ENCODE peak calls at places on chromosomes 7 and 10, in seven cellular contexts. J is adrenal gland, Q is neural progenitor cell, X is mesendoderm, T is AG04450, A is lower lobe of right lung, Z is PC-3. O is an unnamed sample.

GRCh38 chr10:29480281-29480954 is 154.4 kb downstream of the SVIL start:
- DNase-seq in Z (no peak), X (no peak), T (no peak), A (no peak), Q (no peak), J (no peak), O (no peak)

GRCh38 chr10:26474062-26474461 is 35.9 kb downstream of the APBB1IP start:
- DNase-seq in T (no peak), X (no peak), Q (no peak), Z (no peak), J (no peak), A (no peak), O (no peak)

GRCh38 chr10:110840225-110840922 is 31.4 kb upstream of the PDCD4 start:
- DNase-seq in J (no peak), X (no peak), Z (peak), Q (no peak), A (peak), T (no peak), O (no peak)

GRCh38 chr7:12709731-12710502 is 22.5 kb downstream of the ARL4A start:
- DNase-seq in T (no peak), Z (peak), X (no peak), Q (no peak), A (no peak), J (no peak), O (no peak)

GRCh38 chr10:28970231-28970630 is 292.9 kb downstream of the BAMBI start:
- DNase-seq in Q (no peak), A (no peak), T (no peak), J (no peak), X (no peak), Z (no peak), O (no peak)

GRCh38 chr10:70596110-70596798 is 6.3 kb downstream of the PRF1 start:
- DNase-seq in J (no peak), A (no peak), X (no peak), Z (no peak), T (no peak), Q (no peak), O (no peak)

GRCh38 chr10:93063217-93063976 is 2.8 kb downstream of the CYP26C1 start:
- DNase-seq in A (no peak), Q (no peak), J (no peak), Z (no peak), X (no peak), T (no peak), O (no peak)

GRCh38 chr7:55107946-55108345 is 89.1 kb downstream of the EGFR start:
- DNase-seq in T (no peak), A (no peak), J (peak), Q (no peak), X (no peak), Z (peak), O (no peak)

GRCh38 chr10:44822993-44823392 is 88.1 kb upstream of the TMEM72 start:
- DNase-seq in Z (no peak), X (no peak), J (no peak), A (no peak), Q (no peak), T (no peak), O (no peak)

GRCh38 chr10:129790710-129791446 is 173.2 kb downstream of the EBF3 start:
- DNase-seq in T (no peak), J (no peak), X (no peak), A (no peak), Q (no peak), Z (no peak), O (no peak)

GRCh38 chr10:131142446-131143380 is 168.8 kb downstream of the TCERG1L start:
- DNase-seq in J (no peak), Z (no peak), A (no peak), Q (no peak), T (no peak), X (peak), O (no peak)

GRCh38 chr10:789831-790701 is 100.6 kb upstream of the DIP2C start:
- DNase-seq in A (peak), Z (no peak), Q (peak), X (no peak), J (no peak), T (no peak), O (no peak)

GRCh38 chr7:148720472-148720871 is 21.8 kb downstream of the CUL1 start:
- DNase-seq in T (no peak), A (no peak), Q (no peak), X (no peak), J (no peak), Z (no peak), O (no peak)

GRCh38 chr7:101608772-101609713 is 20.1 kb downstream of the MYL10 start:
- DNase-seq in Z (peak), Q (no peak), T (no peak), X (peak), A (peak), J (no peak), O (no peak)

GRCh38 chr10:1400129-1400865 is 337.0 kb downstream of the ADARB2 start:
- DNase-seq in A (no peak), Z (no peak), Q (no peak), X (no peak), J (no peak), T (no peak), O (no peak)

GRCh38 chr7:88357295-88357694 is 50.6 kb upstream of the STEAP4 start:
- DNase-seq in Z (peak), Q (no peak), A (peak), X (peak), T (no peak), J (peak), O (no peak)

GRCh38 chr10:94351089-94351488 is 11.7 kb downstream of the NOC3L start:
- DNase-seq in Q (no peak), X (no peak), T (no peak), A (no peak), Z (no peak), J (no peak), O (no peak)

GRCh38 chr7:152341039-152341913 is 94.5 kb downstream of the KMT2C start:
- DNase-seq in J (peak), Z (peak), Q (peak), A (no peak), T (peak), X (peak), O (no peak)

GRCh38 chr10:70435241-70436085 is 6.0 kb downstream of the NODAL start:
- DNase-seq in A (no peak), X (no peak), J (no peak), T (no peak), Z (no peak), Q (no peak), O (no peak)

DNA sequence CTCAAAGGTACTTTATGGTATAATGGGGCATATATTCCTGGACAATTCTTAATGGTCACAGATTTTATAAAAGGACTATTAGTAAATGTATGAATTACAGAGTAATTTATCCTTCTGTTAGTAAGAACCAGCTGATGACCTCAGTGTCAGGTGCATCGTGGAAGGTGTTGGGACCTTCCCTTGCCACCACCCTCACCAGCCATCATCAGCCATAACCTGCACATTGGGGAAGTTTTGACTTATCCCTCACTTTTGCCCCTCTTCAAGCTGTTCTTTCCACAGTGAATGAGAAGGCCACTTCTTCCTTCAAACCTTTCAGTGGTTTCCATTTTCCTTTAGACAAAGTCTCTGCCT is 52.2 kb downstream of the FIGNL1 start:
- DNase-seq in Z (no peak), J (no peak), Q (no peak), X (no peak), T (no peak), A (no peak), O (no peak)
- H3K27ac ChIP-seq in Z (no peak), J (no peak), Q (no peak), X (no peak), T (no peak), A (no peak), O (peak)

GRCh38 chr7:1558181-1558811 is 2.3 kb upstream of the TMEM184A start:
- DNase-seq in J (no peak), X (peak), A (peak), Z (no peak), Q (no peak), T (no peak), O (no peak)
- H3K27ac ChIP-seq in J (no peak), X (no peak), A (peak), Z (peak), Q (no peak), T (no peak), O (no peak)

GRCh38 chr7:7261863-7262262 is 79.5 kb downstream of the C1GALT1 start:
- DNase-seq in J (no peak), X (no peak), Q (no peak), T (no peak), Z (no peak), A (no peak), O (no peak)

GRCh38 chr7:7264306-7265040 is 82.1 kb downstream of the C1GALT1 start:
- DNase-seq in T (no peak), X (no peak), J (no peak), A (no peak), Q (no peak), Z (no peak), O (no peak)

GRCh38 chr7:7265676-7266075 is 83.3 kb downstream of the C1GALT1 start:
- DNase-seq in Z (no peak), J (no peak), Q (no peak), A (no peak), X (no peak), T (no peak), O (no peak)

GRCh38 chr7:7265057-7265456 is 82.7 kb downstream of the C1GALT1 start:
- DNase-seq in A (no peak), Z (no peak), J (no peak), Q (no peak), X (no peak), T (no peak), O (no peak)

DNA sequence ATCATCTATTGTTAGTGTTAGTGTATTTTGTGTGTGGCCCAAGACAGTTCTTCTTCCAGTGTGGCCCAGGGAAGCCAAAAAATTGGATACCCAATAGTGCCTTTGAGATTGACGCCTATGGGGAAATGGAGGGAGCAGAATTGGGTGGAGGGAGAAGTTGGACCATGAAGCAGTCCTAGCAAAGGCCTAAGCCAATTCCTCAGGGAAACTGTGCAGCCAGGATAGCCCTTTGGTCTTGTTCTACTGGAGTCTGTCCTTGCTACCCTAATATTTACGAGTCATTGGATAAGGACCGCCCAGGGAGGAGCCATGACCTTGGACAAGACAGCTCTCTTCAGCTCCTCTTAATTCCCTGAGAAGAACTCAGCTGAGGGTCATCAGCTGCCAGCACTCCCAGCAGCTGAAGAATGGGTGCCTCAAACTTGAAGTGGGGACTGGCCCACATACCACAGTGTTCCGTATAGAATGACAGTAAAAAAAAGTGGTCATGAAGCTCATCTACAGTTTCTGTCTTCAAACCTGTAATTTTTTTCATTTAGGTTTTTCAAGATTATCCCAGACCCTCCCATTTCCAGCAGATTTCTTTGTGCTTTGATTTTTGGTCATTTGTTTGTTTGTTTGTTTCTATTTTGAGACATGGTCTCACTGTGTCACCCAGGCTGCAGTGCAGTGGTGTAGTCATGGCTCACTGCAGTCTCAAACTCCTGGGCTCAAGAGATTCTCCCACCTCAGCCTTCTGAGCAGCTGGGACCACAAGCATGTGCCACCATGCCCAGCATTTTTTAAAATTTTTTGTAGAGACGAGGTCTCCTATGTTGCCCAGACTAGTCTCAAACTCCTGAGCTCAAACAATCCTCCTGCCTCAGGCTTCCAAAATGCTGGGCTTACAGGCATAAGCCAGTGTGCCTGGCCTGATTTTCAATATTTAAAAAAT is 81.2 kb downstream of the C1GALT1 start:
- DNase-seq in J (no peak), X (no peak), Z (no peak), T (no peak), Q (no peak), A (no peak), O (no peak)
- H3K27ac ChIP-seq in J (no peak), X (no peak), Z (no peak), T (no peak), Q (no peak), A (no peak), O (no peak)

GRCh38 chr7:77516085-77516484 is 21.0 kb upstream of the PTPN12 start:
- DNase-seq in Q (no peak), A (no peak), X (no peak), Z (no peak), J (no peak), T (no peak), O (no peak)

GRCh38 chr7:77524732-77525131 is 12.4 kb upstream of the PTPN12 start:
- DNase-seq in A (no peak), T (no peak), X (no peak), J (no peak), Q (no peak), Z (no peak), O (no peak)

GRCh38 chr7:77525231-77525630 is 11.9 kb upstream of the PTPN12 start:
- DNase-seq in A (no peak), T (no peak), J (no peak), Q (no peak), Z (peak), X (no peak), O (no peak)

GRCh38 chr7:77520261-77520660 is 16.8 kb upstream of the PTPN12 start:
- DNase-seq in X (no peak), Q (no peak), Z (no peak), T (no peak), A (no peak), J (no peak), O (no peak)

GRCh38 chr7:77519672-77520071 is 17.4 kb upstream of the PTPN12 start:
- DNase-seq in T (no peak), Q (no peak), Z (no peak), J (no peak), X (no peak), A (no peak), O (no peak)
- H3K27ac ChIP-seq in T (no peak), Q (no peak), Z (no peak), J (no peak), X (no peak), A (no peak), O (no peak)

GRCh38 chr10:22135591-22135990 is 82.2 kb downstream of the EBLN1 start:
- DNase-seq in Z (no peak), X (no peak), T (no peak), J (no peak), Q (no peak), A (no peak), O (no peak)

GRCh38 chr10:22137542-22137941 is 80.3 kb downstream of the EBLN1 start:
- DNase-seq in Q (no peak), X (no peak), T (no peak), A (no peak), J (no peak), Z (no peak), O (no peak)

GRCh38 chr10:22133640-22134624 is 83.9 kb downstream of the EBLN1 start:
- DNase-seq in Z (no peak), J (no peak), X (peak), T (no peak), A (no peak), Q (no peak), O (no peak)
- H3K27ac ChIP-seq in Z (no peak), J (no peak), X (no peak), T (no peak), A (no peak), Q (no peak), O (no peak)

O was measured in naive thymus-derived CD4-positive, alpha-beta T cell.